ENCODE peak calls at places on chromosomes 2 and 18, in eight cellular contexts. G is A549, H is GM06990, I is SK-N-SH, D is BE2C, E is GM12865, N is spleen, R is AG04450. Z is an unnamed sample.

GRCh38 chr2:220811952-220812570 is 760.0 kb downstream of the EPHA4 start:
- DNase-seq in E (no peak), R (no peak), G (peak; percentile 18), N (no peak), H (no peak), D (no peak), I (no peak), Z (no peak)

GRCh38 chr2:196368546-196369225 is 197.3 kb upstream of the STK17B start:
- DNase-seq in D (no peak), N (no peak), E (no peak), H (no peak), G (no peak), R (no peak), I (no peak), Z (no peak)

GRCh38 chr2:99865818-99866676 is 276.3 kb downstream of the AFF3 start:
- DNase-seq in H (no peak), G (no peak), E (no peak), D (no peak), I (no peak), N (no peak), R (no peak), Z (no peak)

GRCh38 chr18:55086931-55087330 is 127.7 kb upstream of the CCDC68 start:
- DNase-seq in I (no peak), N (no peak), E (no peak), D (no peak), R (no peak), G (no peak), H (no peak), Z (no peak)

GRCh38 chr2:96507957-96508520 is 2.9 kb upstream of the NEURL3 start:
- DNase-seq in I (peak; percentile 94), E (peak; percentile 81), N (peak; percentile 96), R (no peak), G (peak; percentile 60), D (peak; percentile 66), H (peak; percentile 83), Z (peak; percentile 95)

GRCh38 chr18:49618741-49619392 is 57.0 kb downstream of the LIPG start:
- DNase-seq in H (no peak), R (no peak), G (no peak), E (no peak), D (no peak), I (no peak), N (no peak), Z (peak; percentile 18)

GRCh38 chr2:134408791-134409190 is 154.9 kb downstream of the MGAT5 start:
- DNase-seq in I (no peak), N (no peak), E (no peak), R (no peak), G (no peak), H (no peak), D (no peak), Z (no peak)

GRCh38 chr2:5111581-5111980 is 580.6 kb upstream of the SOX11 start:
- DNase-seq in R (no peak), E (no peak), N (no peak), D (no peak), G (no peak), H (no peak), I (peak; percentile 52), Z (no peak)

GRCh38 chr2:54073796-54074195 is 41.6 kb upstream of the ACYP2 start:
- DNase-seq in N (no peak), D (no peak), I (no peak), G (peak; percentile 67), E (peak; percentile 45), H (no peak), R (no peak), Z (no peak)

GRCh38 chr18:37449618-37450017 is 116.0 kb downstream of the CELF4 start:
- DNase-seq in G (no peak), N (no peak), H (no peak), I (no peak), R (no peak), E (no peak), D (no peak), Z (no peak)

GRCh38 chr2:88329815-88330603 is 122.5 kb downstream of the FOXI3 start:
- DNase-seq in E (peak; percentile 62), D (no peak), I (no peak), G (peak; percentile 26), H (peak; percentile 14), R (no peak), N (no peak), Z (peak; percentile 40)

GRCh38 chr2:24492283-24493272 is 1.5 kb downstream of the NCOA1 start:
- DNase-seq in N (no peak), R (no peak), H (no peak), E (peak; percentile 9), G (no peak), D (no peak), I (no peak), Z (peak; percentile 5)

GRCh38 chr2:218145124-218145523 is 19.3 kb downstream of the CXCR2 start:
- DNase-seq in R (no peak), E (no peak), H (no peak), D (peak; percentile 34), G (no peak), N (peak; percentile 89), I (no peak), Z (no peak)

GRCh38 chr2:20666364-20667150 is at the start of gene GDF7:
- DNase-seq in E (no peak), R (no peak), D (no peak), H (no peak), I (peak; percentile 93), G (peak; percentile 41), N (peak; percentile 90), Z (peak; percentile 53)

GRCh38 chr2:20668470-20668869 is 1.5 kb downstream of the GDF7 start:
- DNase-seq in D (no peak), G (no peak), R (no peak), E (no peak), H (no peak), N (no peak), I (peak; percentile 48), Z (no peak)

GRCh38 chr2:20666114-20666363 is 905 bp upstream of the GDF7 start:
- DNase-seq in H (no peak), N (no peak), R (no peak), I (peak; percentile 81), D (no peak), G (no peak), E (no peak), Z (peak; percentile 41)

GRCh38 chr2:20667531-20668401 is 822 bp downstream of the GDF7 start:
- DNase-seq in E (no peak), G (no peak), R (no peak), N (no peak), I (peak; percentile 47), H (no peak), D (no peak), Z (no peak)

GRCh38 chr2:20667151-20667530 is 197 bp downstream of the GDF7 start:
- DNase-seq in D (no peak), E (no peak), I (peak; percentile 84), H (no peak), G (no peak), N (no peak), R (no peak), Z (peak; percentile 47)
- TF ChIP-seq CTCF in D (no peak), E (no peak), I (no peak), H (no peak), G (peak; percentile 26), N (no peak), R (no peak), Z (no peak)

GRCh38 chr2:178419123-178419522 is 31.9 kb downstream of the PRKRA start:
- DNase-seq in N (no peak), I (no peak), H (no peak), R (peak; percentile 36), D (no peak), G (peak; percentile 22), E (peak; percentile 47), Z (no peak)
- TF ChIP-seq CTCF in N (no peak), I (peak; percentile 57), H (peak; percentile 25), R (peak; percentile 68), D (peak; percentile 18), G (peak; percentile 44), E (peak; percentile 30), Z (no peak)

GRCh38 chr18:47997338-47997780 is 66.9 kb upstream of the SMAD2 start:
- DNase-seq in N (no peak), I (no peak), G (peak; percentile 62), H (no peak), E (peak; percentile 17), D (peak; percentile 42), R (no peak), Z (peak; percentile 34)
- TF ChIP-seq CTCF in N (no peak), I (peak; percentile 50), G (peak; percentile 32), H (peak; percentile 48), E (peak; percentile 41), D (peak; percentile 72), R (peak; percentile 37), Z (peak; percentile 46)

GRCh38 chr2:183359867-183360266 is 235.6 kb downstream of the NUP35 start:
- DNase-seq in D (no peak), R (no peak), N (no peak), H (no peak), G (no peak), I (no peak), E (no peak), Z (no peak)
- TF ChIP-seq CTCF in D (peak; percentile 6), R (no peak), N (no peak), H (no peak), G (peak; percentile 29), I (peak; percentile 67), E (no peak), Z (no peak)